ENCODE peak calls at places on chromosomes 16 and 17, in six cellular contexts. V, K, E, T, J and H are unnamed samples. For H3K4me1, the result is how much of the 10 kb centered on the place peaks cover.

GRCh38 chr16:24188751-24189318 is 67.3 kb upstream of the CACNG3 start:
- DNase-seq in K (no peak), T (no peak), J (no peak), E (no peak), V (no peak), H (no peak)

GRCh38 chr17:77840156-77840555 is 118.3 kb upstream of the TNRC6C start:
- DNase-seq in J (peak), E (no peak), V (peak), T (peak), K (peak), H (peak)

GRCh38 chr16:89322381-89323119 is 105.0 kb downstream of the ZNF778 start:
- DNase-seq in E (no peak), T (peak), K (no peak), V (no peak), J (no peak), H (no peak)

GRCh38 chr17:82737981-82738877 is 2.8 kb downstream of the FN3K start:
- DNase-seq in T (peak), J (peak), E (no peak), K (no peak), V (peak), H (peak)

GRCh38 chr17:58387834-58388233 is 29.5 kb downstream of the RNF43 start:
- DNase-seq in K (peak), E (no peak), J (no peak), T (no peak), V (no peak), H (no peak)

GRCh38 chr17:64296246-64296645 is 33.2 kb upstream of the TEX2 start:
- DNase-seq in E (no peak), K (no peak), J (no peak), V (no peak), T (no peak), H (no peak)

GRCh38 chr16:82248677-82249076 is 78.7 kb upstream of the MPHOSPH6 start:
- DNase-seq in K (no peak), V (no peak), T (no peak), E (no peak), J (no peak), H (no peak)

GRCh38 chr17:144936-145670 is 7.7 kb downstream of the SCGB1C2 start:
- DNase-seq in K (no peak), V (peak), T (no peak), E (no peak), J (peak), H (peak)

GRCh38 chr17:49717371-49717841 is 9.6 kb upstream of the SLC35B1 start:
- DNase-seq in V (peak), E (no peak), T (no peak), J (peak), K (no peak), H (no peak)

GRCh38 chr16:20803561-20804214 is 2.6 kb downstream of the ERI2 start:
- DNase-seq in E (no peak), J (no peak), V (no peak), T (no peak), K (no peak), H (no peak)

GRCh38 chr17:44105483-44105882 is 18.0 kb downstream of the HDAC5 start:
- DNase-seq in K (no peak), E (no peak), V (no peak), J (no peak), T (no peak), H (no peak)

GRCh38 chr16:84504420-84505248 is at the start of gene MEAK7:
- DNase-seq in T (peak), K (peak), J (peak), E (peak), V (peak), H (peak)
- TF ChIP-seq CTCF in T (no peak), K (no peak), J (no peak), E (peak), V (no peak), H (no peak)

DNA sequence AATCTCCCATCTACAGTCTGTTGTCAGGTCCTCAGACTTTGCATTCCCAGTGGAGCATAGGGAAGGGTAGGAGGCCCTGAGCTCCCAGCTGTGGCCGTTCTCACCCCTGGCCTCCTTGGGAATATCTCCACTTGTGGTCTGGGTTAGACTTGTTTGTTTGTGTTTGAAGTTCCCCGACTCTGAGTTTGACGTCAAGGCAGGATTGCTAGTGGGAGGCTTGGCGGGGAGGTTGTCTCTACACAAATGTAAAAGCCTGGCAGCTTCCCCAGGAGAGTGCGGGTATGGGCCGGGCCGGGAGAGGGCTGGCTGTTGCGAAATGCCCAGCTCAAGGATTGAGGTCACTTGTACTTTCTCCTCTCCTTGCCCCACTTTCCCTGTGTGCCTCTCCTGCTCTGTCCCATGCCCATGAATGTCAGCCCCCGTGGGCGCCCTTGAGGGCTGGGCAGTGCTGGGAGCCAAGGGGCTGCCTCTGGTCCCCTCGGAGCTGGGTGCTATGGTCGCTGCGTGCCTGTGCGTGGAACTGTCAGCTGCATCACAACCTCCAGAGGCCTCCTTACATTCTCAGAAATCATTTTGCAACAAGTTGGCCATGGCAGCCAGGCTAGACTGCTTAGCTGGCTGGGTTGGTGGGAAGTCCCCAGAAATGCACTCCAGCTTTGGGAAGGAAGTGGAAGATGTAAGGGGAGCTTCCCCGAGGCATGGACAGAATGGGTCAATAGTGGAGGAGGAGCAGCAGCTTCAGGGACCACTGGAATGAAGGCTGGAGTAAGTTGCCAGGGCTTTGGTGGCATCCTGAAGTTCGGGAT is 84.3 kb downstream of the KSR1 start:
- DNase-seq in V (peak), T (peak), K (peak), J (peak), E (no peak), H (peak)
- H3K4me1 ChIP-seq in V (under half), T (under half), K (under half), J (half or more), E (under half), H (under half)

DNA sequence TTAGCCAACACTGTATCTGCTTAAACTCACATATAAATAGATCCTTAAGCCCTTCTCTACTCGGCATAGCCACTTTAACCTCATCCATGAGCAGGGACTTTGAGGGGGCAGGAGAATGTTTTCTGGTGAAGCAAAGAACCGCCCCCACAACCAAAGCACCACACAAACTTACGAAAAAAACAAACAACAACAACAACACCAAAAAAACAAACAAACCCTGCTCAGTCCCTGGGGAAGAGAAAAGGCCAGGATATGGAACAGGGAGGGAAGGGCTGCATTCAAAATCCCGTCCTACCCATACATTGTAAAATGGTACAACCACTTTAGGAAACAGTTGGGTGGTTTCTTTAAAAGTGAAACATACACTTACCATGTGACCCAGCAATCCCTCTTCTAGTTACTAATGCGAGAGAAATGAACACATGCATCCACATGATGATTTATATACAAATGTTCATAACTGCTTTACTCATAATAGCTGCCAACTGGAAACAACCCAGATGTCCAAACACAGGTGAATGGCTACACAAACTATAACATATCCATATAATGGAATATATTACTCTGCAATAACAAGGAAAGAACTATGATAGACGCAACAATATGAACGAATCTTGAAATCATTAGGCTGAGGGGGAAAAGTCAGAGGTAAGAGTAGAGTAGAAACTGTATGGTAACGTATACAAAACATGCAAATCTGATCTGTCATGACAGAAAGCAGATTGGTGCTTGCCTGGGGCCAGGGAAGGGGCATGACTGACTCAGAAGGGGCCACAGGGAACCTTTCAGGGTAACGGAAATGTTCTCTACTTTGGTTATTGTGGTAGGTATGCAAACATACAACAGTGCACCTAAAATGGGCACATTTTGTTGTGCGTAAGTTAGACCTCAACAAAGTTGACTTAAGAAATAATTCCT is 37.7 kb upstream of the TOB1 start:
- DNase-seq in T (peak), K (no peak), E (peak), J (no peak), V (no peak), H (no peak)
- H3K27ac ChIP-seq in T (peak), K (peak), E (peak), J (peak), V (no peak), H (peak)

GRCh38 chr16:68844211-68844564 is 857 bp downstream of the TANGO6 start:
- DNase-seq in J (no peak), V (no peak), E (no peak), T (no peak), K (no peak), H (no peak)

GRCh38 chr16:68839831-68840230 is 3.5 kb upstream of the TANGO6 start:
- DNase-seq in T (no peak), V (no peak), E (no peak), K (no peak), J (no peak), H (no peak)

GRCh38 chr16:68848786-68849185 is 5.5 kb downstream of the TANGO6 start:
- DNase-seq in V (no peak), E (no peak), J (no peak), T (no peak), K (no peak), H (no peak)

GRCh38 chr16:68843482-68844210 is at the start of gene TANGO6:
- DNase-seq in J (peak), T (peak), V (peak), K (peak), E (peak), H (peak)
- TF ChIP-seq CTCF in J (no peak), T (peak), V (peak), K (no peak), E (peak), H (peak)

DNA sequence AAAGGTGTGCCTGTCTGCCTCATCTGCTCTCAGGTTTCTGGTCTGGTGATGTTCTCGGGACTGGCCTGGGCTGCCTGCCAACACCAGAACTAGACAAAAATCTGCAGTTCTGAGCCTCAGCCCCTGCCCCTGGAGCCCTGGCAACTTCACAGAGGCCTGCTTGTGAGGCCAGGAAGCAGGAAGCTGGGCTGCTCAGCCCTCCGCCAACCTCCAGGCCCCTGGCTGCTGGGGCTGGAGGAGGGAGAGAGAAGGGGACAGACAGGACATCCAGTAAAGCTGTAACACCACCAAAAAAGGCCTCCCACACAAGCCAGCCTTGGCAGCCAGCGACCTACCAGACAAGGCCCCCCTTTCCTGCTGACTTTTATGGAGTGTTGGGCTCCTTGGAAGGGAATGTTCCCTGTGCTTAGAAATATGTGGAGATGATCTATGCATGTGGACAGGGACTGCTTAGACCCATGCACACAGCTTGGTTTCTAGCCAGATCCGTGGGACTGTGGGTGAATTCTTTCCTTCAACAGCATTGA is 157.6 kb downstream of the XYLT1 start:
- DNase-seq in E (no peak), V (peak), T (peak), J (peak), K (peak), H (no peak)
- H3K4me1 ChIP-seq in E (under half), V (under half), T (under half), J (under half), K (under half), H (under half)

DNA sequence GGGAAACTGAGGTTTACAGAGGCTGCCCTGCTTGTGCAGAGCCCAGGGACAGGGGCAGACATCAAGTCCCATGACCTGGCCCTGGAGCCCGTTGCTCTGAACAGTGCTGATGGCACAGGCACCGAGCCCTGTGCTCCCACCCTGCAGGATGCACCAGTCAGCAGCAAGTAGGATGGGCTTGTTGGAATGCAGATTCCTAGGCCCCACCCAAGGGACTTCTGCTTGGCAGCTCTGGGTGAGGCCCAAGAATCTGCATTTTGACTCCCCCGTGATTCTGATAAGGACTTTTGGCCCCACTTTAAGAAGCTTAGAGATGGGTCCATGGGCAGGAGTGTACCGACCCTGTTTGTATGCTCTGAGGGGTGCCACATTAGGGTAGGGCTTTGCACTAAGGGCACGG is 23.3 kb downstream of the LASP1 start:
- DNase-seq in E (no peak), V (no peak), K (no peak), T (no peak), J (no peak), H (no peak)
- H3K27ac ChIP-seq in E (no peak), V (no peak), K (peak), T (no peak), J (no peak), H (peak)

GRCh38 chr16:56603589-56603988 is 4.8 kb upstream of the MT2A start:
- DNase-seq in E (peak), K (peak), V (peak), T (peak), J (no peak), H (peak)
- TF ChIP-seq CTCF in E (peak), K (peak), V (peak), T (peak), J (no peak), H (peak)